ENCODE peak calls at places on chromosomes 1 and 21, in ten cellular contexts. B is dorsolateral prefrontal cortex, D is uterus, E is tibial artery, U is endodermal cell, L is RWPE2, Y is GM23338, C is fibroblast of lung, I is psoas muscle, G is lung. X is an unnamed sample. For H3K27me3, the result is how much of the 10 kb centered on the place peaks cover.

GRCh38 chr1:87513270-87513669 is 184.6 kb downstream of the LMO4 start:
- DNase-seq in B (no peak), D (no peak), E (no peak), U (no peak), L (no peak), Y (peak), C (peak), I (no peak), G (no peak), X (no peak)

GRCh38 chr1:236535656-236536293 is 12.0 kb downstream of the LGALS8 start:
- DNase-seq in B (no peak), D (no peak), E (no peak), U (no peak), L (no peak), Y (no peak), C (no peak), I (no peak), G (no peak), X (no peak)

GRCh38 chr1:36653850-36654249 is 171.1 kb upstream of the CSF3R start:
- DNase-seq in B (peak), D (no peak), E (no peak), U (no peak), L (no peak), Y (no peak), C (peak), I (peak), G (peak), X (no peak)

GRCh38 chr1:10530281-10530740 is 55.6 kb downstream of the PEX14 start:
- DNase-seq in B (no peak), D (peak), E (no peak), U (peak), L (no peak), Y (peak), C (peak), I (no peak), G (peak), X (no peak)

GRCh38 chr1:155309423-155310021 is 856 bp downstream of the FDPS start:
- DNase-seq in B (no peak), D (no peak), E (no peak), U (no peak), L (no peak), Y (no peak), C (no peak), I (no peak), G (peak), X (no peak)

GRCh38 chr1:39722495-39722894 is 16.2 kb upstream of the PPIE start:
- DNase-seq in B (no peak), D (no peak), E (no peak), U (no peak), L (no peak), Y (no peak), C (peak), I (no peak), G (no peak), X (no peak)

GRCh38 chr1:173122958-173123852 is 72.5 kb upstream of the TNFSF18 start:
- DNase-seq in B (peak), D (peak), E (peak), U (peak), L (peak), Y (peak), C (peak), I (peak), G (peak), X (no peak)

GRCh38 chr1:179824265-179824664 is 53.3 kb downstream of the TOR1AIP2 start:
- DNase-seq in B (no peak), D (no peak), E (no peak), U (peak), L (no peak), Y (no peak), C (no peak), I (no peak), G (no peak), X (no peak)

GRCh38 chr1:204837440-204838084 is 33.1 kb upstream of the NFASC start:
- DNase-seq in B (no peak), D (peak), E (no peak), U (peak), L (no peak), Y (peak), C (peak), I (no peak), G (no peak), X (peak)

GRCh38 chr1:46622341-46622740 is 5.7 kb upstream of the MOB3C start:
- DNase-seq in B (peak), D (no peak), E (peak), U (peak), L (no peak), Y (peak), C (no peak), I (no peak), G (no peak), X (no peak)

GRCh38 chr1:44390277-44390676 is 14.8 kb upstream of the RNF220 start:
- DNase-seq in B (no peak), D (no peak), E (no peak), U (no peak), L (no peak), Y (no peak), C (peak), I (no peak), G (no peak), X (no peak)

GRCh38 chr1:10795305-10796021 is 983 bp downstream of the CASZ1 start:
- DNase-seq in B (no peak), D (no peak), E (no peak), U (peak), L (no peak), Y (peak), C (peak), I (no peak), G (no peak), X (no peak)

GRCh38 chr21:46437511-46437910 is 21.2 kb upstream of the DIP2A start:
- DNase-seq in B (no peak), D (no peak), E (no peak), U (no peak), L (no peak), Y (no peak), C (no peak), I (no peak), G (no peak), X (no peak)

GRCh38 chr1:239914827-239915231 is 176.9 kb upstream of the FMN2 start:
- DNase-seq in B (no peak), D (no peak), E (no peak), U (no peak), L (no peak), Y (peak), C (peak), I (no peak), G (no peak), X (no peak)

GRCh38 chr1:14494931-14495330 is 103.6 kb upstream of the KAZN start:
- DNase-seq in B (no peak), D (no peak), E (no peak), U (no peak), L (no peak), Y (no peak), C (no peak), I (no peak), G (no peak), X (no peak)

GRCh38 chr1:6141601-6142000 is 38.5 kb downstream of the CHD5 start:
- DNase-seq in B (no peak), D (no peak), E (no peak), U (peak), L (no peak), Y (peak), C (no peak), I (no peak), G (no peak), X (no peak)

GRCh38 chr1:243917863-243918565 is 68.0 kb upstream of the AKT3 start:
- DNase-seq in B (no peak), D (peak), E (no peak), U (no peak), L (no peak), Y (peak), C (peak), I (no peak), G (no peak), X (no peak)

GRCh38 chr1:31607360-31607759 is 10.1 kb upstream of the HCRTR1 start:
- DNase-seq in B (no peak), D (no peak), E (no peak), U (no peak), L (no peak), Y (no peak), C (no peak), I (no peak), G (no peak), X (no peak)

GRCh38 chr1:162235261-162235780 is 141.3 kb downstream of the SPATA46 start:
- DNase-seq in B (no peak), D (no peak), E (no peak), U (no peak), L (no peak), Y (no peak), C (peak), I (no peak), G (no peak), X (no peak)

GRCh38 chr1:198575715-198576641 is 35.5 kb upstream of the ATP6V1G3 start:
- DNase-seq in B (no peak), D (no peak), E (no peak), U (no peak), L (no peak), Y (no peak), C (peak), I (no peak), G (no peak), X (no peak)

GRCh38 chr1:230140221-230141001 is 73.4 kb downstream of the GALNT2 start:
- DNase-seq in B (no peak), D (no peak), E (peak), U (no peak), L (no peak), Y (peak), C (peak), I (peak), G (no peak), X (no peak)

GRCh38 chr1:230365723-230366307 is 60.3 kb downstream of the PGBD5 start:
- DNase-seq in B (no peak), D (no peak), E (no peak), U (no peak), L (no peak), Y (peak), C (no peak), I (no peak), G (no peak), X (no peak)

GRCh38 chr1:54290443-54291184 is 90.6 kb downstream of the MRPL37 start:
- DNase-seq in B (peak), D (no peak), E (peak), U (no peak), L (no peak), Y (no peak), C (peak), I (no peak), G (no peak), X (no peak)

GRCh38 chr21:45870851-45871615 is 110.5 kb upstream of the COL6A1 start:
- DNase-seq in B (no peak), D (no peak), E (no peak), U (peak), L (no peak), Y (no peak), C (no peak), I (no peak), G (no peak), X (no peak)

GRCh38 chr1:41414716-41415306 is 53.6 kb downstream of the FOXO6 start:
- DNase-seq in B (no peak), D (no peak), E (no peak), U (no peak), L (no peak), Y (no peak), C (no peak), I (no peak), G (no peak), X (no peak)

GRCh38 chr1:20980051-20980450 is 192.9 kb upstream of the HP1BP3 start:
- DNase-seq in B (no peak), D (no peak), E (no peak), U (no peak), L (no peak), Y (no peak), C (no peak), I (no peak), G (no peak), X (no peak)

GRCh38 chr1:158798531-158798930 is 17.5 kb upstream of the OR6N2 start:
- DNase-seq in B (no peak), D (no peak), E (no peak), U (no peak), L (no peak), Y (no peak), C (no peak), I (no peak), G (no peak), X (no peak)

GRCh38 chr1:158794247-158794646 is 13.2 kb upstream of the OR6N2 start:
- DNase-seq in B (no peak), D (no peak), E (no peak), U (no peak), L (no peak), Y (peak), C (no peak), I (no peak), G (no peak), X (no peak)

DNA sequence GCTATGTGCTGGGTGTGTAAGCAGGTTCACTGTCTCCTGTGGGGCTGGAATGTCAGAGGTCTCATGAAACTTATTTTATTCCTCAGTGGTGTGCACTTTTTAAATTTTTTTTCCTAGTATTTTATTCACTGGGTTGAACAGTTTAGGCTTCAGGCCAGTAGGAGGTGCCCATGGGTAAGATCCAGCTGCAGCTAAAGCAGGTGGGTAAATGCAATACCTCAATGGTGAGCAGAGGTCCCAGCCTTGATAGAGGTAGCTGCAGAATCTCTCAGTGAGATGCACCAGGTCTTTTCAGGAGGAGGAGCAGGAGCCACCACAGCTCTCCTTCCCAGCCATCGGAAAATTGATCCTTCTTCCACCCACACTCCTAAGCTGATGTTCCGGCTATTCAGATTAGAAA is 12.6 kb upstream of the OR6N2 start:
- DNase-seq in B (no peak), D (no peak), E (no peak), U (peak), L (no peak), Y (peak), C (no peak), I (no peak), G (no peak), X (peak)
- TF ChIP-seq CTCF in B (no peak), D (no peak), E (no peak), U (peak), L (no peak), Y (peak), C (no peak), I (no peak), G (peak), X (peak)

DNA sequence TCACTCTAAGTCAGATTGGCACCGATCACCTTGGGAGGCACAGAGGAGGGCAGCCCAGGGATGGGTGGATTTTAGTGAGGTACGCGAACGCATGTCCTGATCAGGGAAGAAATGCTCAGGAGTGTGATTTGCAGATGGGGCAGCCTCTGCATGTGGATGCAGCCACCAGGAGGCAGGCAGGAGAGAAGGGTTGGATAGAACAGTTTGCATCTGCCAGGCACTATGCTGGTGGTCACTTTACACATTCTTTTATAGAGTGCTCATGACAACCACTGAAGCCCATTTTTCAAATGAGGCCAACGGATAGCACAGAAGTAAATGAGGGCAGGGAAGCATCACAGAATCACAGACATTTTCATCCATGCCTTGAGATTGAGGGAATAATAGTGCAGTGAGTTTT is 5.7 kb downstream of the LAMB3 start:
- DNase-seq in B (no peak), D (no peak), E (no peak), U (peak), L (no peak), Y (peak), C (peak), I (no peak), G (no peak), X (no peak)
- H3K27ac ChIP-seq in B (no peak), D (no peak), E (no peak), U (no peak), L (peak), Y (no peak), C (no peak), I (peak), G (peak), X (no peak)

GRCh38 chr1:156376146-156376545 is 7.1 kb downstream of the RHBG start:
- DNase-seq in B (no peak), D (no peak), E (no peak), U (no peak), L (no peak), Y (peak), C (no peak), I (no peak), G (no peak), X (no peak)

GRCh38 chr1:156373546-156373945 is 4.5 kb downstream of the RHBG start:
- DNase-seq in B (no peak), D (no peak), E (no peak), U (no peak), L (no peak), Y (no peak), C (no peak), I (no peak), G (no peak), X (no peak)

GRCh38 chr1:156372265-156372586 is 3.2 kb downstream of the RHBG start:
- DNase-seq in B (no peak), D (no peak), E (no peak), U (no peak), L (no peak), Y (no peak), C (no peak), I (no peak), G (no peak), X (no peak)

GRCh38 chr1:156371553-156372264 is 2.7 kb downstream of the RHBG start:
- DNase-seq in B (peak), D (peak), E (peak), U (no peak), L (no peak), Y (no peak), C (peak), I (peak), G (peak), X (no peak)

DNA sequence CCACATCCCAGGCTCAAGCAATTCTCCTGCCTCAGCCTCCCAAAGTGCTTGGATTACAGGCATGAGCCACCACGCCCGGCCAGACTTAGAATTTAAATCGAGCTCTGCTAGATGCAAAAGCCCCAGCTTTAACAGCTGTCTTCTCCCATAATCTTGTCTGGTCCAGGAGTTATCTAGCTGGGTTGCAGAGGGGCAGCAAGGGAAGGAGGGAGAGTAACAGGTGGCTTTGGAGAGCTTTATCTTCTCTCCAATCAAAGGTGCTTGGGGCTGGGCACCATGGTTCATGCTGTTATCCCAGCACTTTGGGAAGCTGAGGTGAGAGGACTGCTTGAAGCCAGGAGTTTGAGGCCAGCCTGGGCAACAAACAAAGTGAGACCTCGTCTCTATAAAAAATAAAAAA is 3.9 kb downstream of the RHBG start:
- DNase-seq in B (no peak), D (no peak), E (no peak), U (no peak), L (no peak), Y (no peak), C (no peak), I (no peak), G (no peak), X (no peak)
- H3K27me3 ChIP-seq in B (under half), D (under half), E (half or more), U (under half), L (under half), Y (under half), C (under half), I (under half), G (under half), X (under half)

DNA sequence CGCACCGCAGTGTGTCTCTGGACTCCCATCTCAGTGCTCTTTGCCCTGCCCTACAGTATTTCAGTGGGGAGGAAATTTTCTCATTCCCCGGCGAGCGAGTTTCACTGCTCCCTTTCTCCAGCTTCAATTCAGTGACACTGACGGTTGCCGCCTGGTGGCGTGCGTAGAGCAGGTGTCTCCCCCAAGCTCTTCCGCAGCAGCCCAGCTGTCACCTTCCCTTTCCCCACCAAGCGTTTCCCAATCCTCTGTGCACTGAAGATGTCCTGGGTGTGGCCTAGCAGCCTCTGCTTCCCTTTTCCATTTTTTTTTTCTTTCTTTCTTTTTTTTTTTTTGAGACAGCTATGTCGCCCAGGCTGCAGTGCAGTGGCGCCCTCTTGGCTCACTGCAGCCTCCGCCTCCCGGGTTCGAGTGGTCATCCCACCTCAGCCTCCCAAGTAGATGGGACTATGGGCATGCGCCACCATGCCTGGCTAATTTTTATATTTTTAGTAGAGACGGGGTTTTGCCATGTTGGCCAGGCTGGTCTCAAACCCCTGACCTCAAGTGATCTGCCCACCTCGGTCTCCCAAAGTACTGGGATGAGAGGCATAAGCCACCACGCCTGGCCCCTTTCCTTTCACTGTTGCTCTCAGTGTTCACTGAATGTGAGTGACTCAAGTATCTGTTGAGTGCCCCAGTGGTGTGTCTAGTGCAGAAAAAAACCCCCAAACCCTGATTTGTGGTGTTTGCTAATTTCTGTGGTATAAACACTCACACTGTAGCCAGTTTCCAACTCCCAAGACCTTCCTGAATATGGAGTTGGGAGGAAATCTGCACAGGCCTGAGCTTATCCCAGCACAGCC is 30.1 kb downstream of the TNFRSF1B start:
- DNase-seq in B (no peak), D (no peak), E (peak), U (peak), L (no peak), Y (peak), C (no peak), I (no peak), G (peak), X (no peak)
- TF ChIP-seq CTCF in B (no peak), D (no peak), E (peak), U (peak), L (no peak), Y (peak), C (no peak), I (no peak), G (no peak), X (no peak)

DNA sequence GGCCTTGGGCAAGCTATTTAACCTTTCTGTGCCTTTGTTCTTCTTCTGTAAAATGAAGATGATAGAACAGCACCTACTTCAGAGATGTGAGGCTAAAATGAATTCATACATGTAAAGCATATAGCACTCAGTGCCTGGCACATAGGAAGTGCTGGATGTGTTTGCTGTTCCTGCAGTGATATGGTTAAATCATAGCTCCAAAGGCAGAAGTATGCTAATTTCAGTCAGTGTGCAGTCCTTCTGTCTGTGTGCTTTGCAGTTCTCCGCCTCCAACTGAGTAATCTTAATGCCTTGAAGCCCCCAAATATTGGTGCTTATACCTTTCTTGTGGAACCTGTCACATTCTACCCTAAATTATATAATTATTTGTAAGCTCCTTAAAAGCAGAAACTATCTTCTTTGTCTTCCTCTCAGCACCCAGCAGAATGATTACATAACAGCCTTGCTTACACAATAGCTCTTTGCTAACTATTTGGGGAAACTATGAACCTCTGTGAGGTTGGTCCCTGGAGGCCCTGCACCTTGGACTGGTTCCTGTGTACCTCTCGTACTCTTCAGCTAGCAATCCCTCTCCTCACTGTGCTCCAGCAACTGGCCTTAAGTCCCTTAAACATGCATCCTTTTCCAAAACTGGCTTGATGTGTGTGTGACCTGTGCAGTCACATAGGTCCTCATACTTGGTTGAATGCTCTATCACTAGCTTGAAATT is 57.0 kb upstream of the CACYBP start:
- DNase-seq in B (no peak), D (no peak), E (peak), U (no peak), L (no peak), Y (no peak), C (no peak), I (peak), G (peak), X (no peak)
- H3K27ac ChIP-seq in B (peak), D (no peak), E (no peak), U (no peak), L (no peak), Y (no peak), C (no peak), I (no peak), G (peak), X (no peak)

GRCh38 chr1:34950428-34950827 is 21.0 kb upstream of the DLGAP3 start:
- DNase-seq in B (no peak), D (no peak), E (no peak), U (no peak), L (no peak), Y (no peak), C (no peak), I (no peak), G (no peak), X (no peak)

GRCh38 chr1:34946211-34946610 is 16.8 kb upstream of the DLGAP3 start:
- DNase-seq in B (no peak), D (no peak), E (no peak), U (no peak), L (no peak), Y (no peak), C (no peak), I (no peak), G (no peak), X (no peak)
- H3K27me3 ChIP-seq in B (under half), D (under half), E (under half), U (under half), L (under half), Y (under half), C (under half), I (under half), G (under half), X (under half)

X was measured in CD4-positive, alpha-beta T cell.